ENCODE peak calls at places on chromosome 19, in six cellular contexts. One of them, this sample, is unnamed.

GRCh38 chr19:8473652-8474476 is 28.6 kb downstream of the PRAM1 start:
- DNase-seq in heart left ventricle: no peak
- DNase-seq in H1: no peak
- DNase-seq in testis: no peak
- DNase-seq in esophagus muscularis mucosa: no peak
- DNase-seq in right lobe of liver: no peak
- DNase-seq in this sample: no peak

GRCh38 chr19:38654478-38655079 is 7.1 kb downstream of the ACTN4 start:
- DNase-seq in right lobe of liver: no peak
- DNase-seq in heart left ventricle: no peak
- DNase-seq in esophagus muscularis mucosa: no peak
- DNase-seq in H1: no peak
- DNase-seq in testis: no peak
- DNase-seq in this sample: no peak

GRCh38 chr19:18588611-18589379 is at the start of gene REX1BD:
- DNase-seq in heart left ventricle: peak; percentile 94
- DNase-seq in testis: peak; percentile 85
- DNase-seq in H1: peak; percentile 93
- DNase-seq in right lobe of liver: peak; percentile 87
- DNase-seq in esophagus muscularis mucosa: peak; percentile 96
- DNase-seq in this sample: peak; percentile 76

GRCh38 chr19:18379803-18380747 is 5.9 kb upstream of the GDF15 start:
- DNase-seq in testis: peak; percentile 89
- DNase-seq in right lobe of liver: peak; percentile 98
- DNase-seq in esophagus muscularis mucosa: peak; percentile 97
- DNase-seq in heart left ventricle: peak; percentile 85
- DNase-seq in H1: no peak
- DNase-seq in this sample: peak; percentile 82

GRCh38 chr19:38395381-38396127 is 7.1 kb downstream of the SPRED3 start:
- DNase-seq in esophagus muscularis mucosa: no peak
- DNase-seq in testis: no peak
- DNase-seq in heart left ventricle: no peak
- DNase-seq in right lobe of liver: no peak
- DNase-seq in H1: no peak
- DNase-seq in this sample: no peak

GRCh38 chr19:38303517-38304351 is at the start of gene C19orf33:
- DNase-seq in testis: no peak
- DNase-seq in right lobe of liver: no peak
- DNase-seq in heart left ventricle: no peak
- DNase-seq in esophagus muscularis mucosa: no peak
- DNase-seq in H1: peak; percentile 69
- DNase-seq in this sample: no peak

GRCh38 chr19:47247308-47247990 is 8.9 kb upstream of the CCDC9 start:
- DNase-seq in esophagus muscularis mucosa: peak; percentile 96
- DNase-seq in testis: peak; percentile 86
- DNase-seq in right lobe of liver: peak; percentile 79
- DNase-seq in heart left ventricle: peak; percentile 89
- DNase-seq in H1: peak; percentile 92
- DNase-seq in this sample: peak; percentile 34

GRCh38 chr19:16051254-16052025 is 24.9 kb upstream of the TPM4 start:
- DNase-seq in right lobe of liver: no peak
- DNase-seq in testis: peak; percentile 57
- DNase-seq in H1: no peak
- DNase-seq in esophagus muscularis mucosa: no peak
- DNase-seq in heart left ventricle: no peak
- DNase-seq in this sample: no peak

GRCh38 chr19:19214892-19215291 is 3.1 kb downstream of the NCAN start:
- DNase-seq in esophagus muscularis mucosa: no peak
- DNase-seq in H1: peak; percentile 100
- DNase-seq in right lobe of liver: no peak
- DNase-seq in testis: peak; percentile 46
- DNase-seq in heart left ventricle: no peak
- DNase-seq in this sample: no peak

GRCh38 chr19:37817180-37817911 is 38.0 kb upstream of the ZNF573 start:
- DNase-seq in testis: peak; percentile 89
- DNase-seq in esophagus muscularis mucosa: peak; percentile 91
- DNase-seq in H1: peak; percentile 86
- DNase-seq in right lobe of liver: peak; percentile 61
- DNase-seq in heart left ventricle: peak; percentile 92
- DNase-seq in this sample: no peak

GRCh38 chr19:44740351-44740824 is 8.1 kb upstream of the BCL3 start:
- DNase-seq in esophagus muscularis mucosa: no peak
- DNase-seq in right lobe of liver: no peak
- DNase-seq in heart left ventricle: no peak
- DNase-seq in testis: no peak
- DNase-seq in H1: no peak
- DNase-seq in this sample: no peak
- TF ChIP-seq CTCF in esophagus muscularis mucosa: no peak
- TF ChIP-seq CTCF in right lobe of liver: no peak
- TF ChIP-seq CTCF in heart left ventricle: no peak
- TF ChIP-seq CTCF in testis: no peak
- TF ChIP-seq CTCF in H1: peak; percentile 14
- TF ChIP-seq CTCF in this sample: no peak

DNA sequence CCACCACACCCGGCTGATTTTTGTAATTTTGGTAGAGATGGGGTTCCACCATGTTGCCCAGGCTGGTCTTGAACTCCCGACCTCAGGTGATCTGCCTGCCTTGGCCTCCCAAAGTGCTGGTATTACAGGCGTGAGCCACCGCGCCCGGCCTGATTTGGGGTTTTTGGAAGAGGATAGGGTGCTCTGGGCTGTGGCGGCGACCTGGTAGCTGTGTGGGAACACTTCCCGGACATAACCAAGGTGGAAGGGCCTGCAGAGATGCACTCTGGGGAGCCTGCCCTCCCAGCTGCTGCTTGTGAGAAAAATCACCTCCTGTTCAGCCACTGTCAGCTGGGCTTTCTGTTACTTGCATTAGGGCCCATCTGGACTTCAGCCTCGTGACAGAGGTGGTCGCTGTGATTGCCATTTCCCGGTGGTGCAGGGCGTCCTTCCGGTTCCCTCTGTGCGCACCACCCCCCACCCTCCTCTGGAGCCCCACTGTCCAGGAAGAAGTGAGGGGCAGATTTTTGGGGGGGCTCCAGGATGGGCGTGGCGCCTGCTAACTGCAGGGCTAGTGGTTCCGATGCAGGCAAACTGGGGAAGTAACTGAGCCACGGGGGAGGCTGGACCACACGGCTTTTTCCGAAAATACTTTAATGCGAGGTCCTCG is 7.5 kb downstream of the IL4I1 start:
- DNase-seq in esophagus muscularis mucosa: no peak
- DNase-seq in right lobe of liver: no peak
- DNase-seq in heart left ventricle: peak; percentile 54
- DNase-seq in H1: no peak
- DNase-seq in testis: no peak
- DNase-seq in this sample: no peak
- TF ChIP-seq POLR2A in esophagus muscularis mucosa: no peak
- TF ChIP-seq POLR2A in right lobe of liver: no peak
- TF ChIP-seq POLR2A in heart left ventricle: no peak
- TF ChIP-seq POLR2A in H1: no peak
- TF ChIP-seq POLR2A in testis: no peak
- TF ChIP-seq POLR2A in this sample: no peak

GRCh38 chr19:56543776-56544175 is 5.0 kb downstream of the ZFP28 start:
- DNase-seq in H1: no peak
- DNase-seq in heart left ventricle: no peak
- DNase-seq in right lobe of liver: no peak
- DNase-seq in testis: no peak
- DNase-seq in esophagus muscularis mucosa: no peak
- DNase-seq in this sample: no peak

DNA sequence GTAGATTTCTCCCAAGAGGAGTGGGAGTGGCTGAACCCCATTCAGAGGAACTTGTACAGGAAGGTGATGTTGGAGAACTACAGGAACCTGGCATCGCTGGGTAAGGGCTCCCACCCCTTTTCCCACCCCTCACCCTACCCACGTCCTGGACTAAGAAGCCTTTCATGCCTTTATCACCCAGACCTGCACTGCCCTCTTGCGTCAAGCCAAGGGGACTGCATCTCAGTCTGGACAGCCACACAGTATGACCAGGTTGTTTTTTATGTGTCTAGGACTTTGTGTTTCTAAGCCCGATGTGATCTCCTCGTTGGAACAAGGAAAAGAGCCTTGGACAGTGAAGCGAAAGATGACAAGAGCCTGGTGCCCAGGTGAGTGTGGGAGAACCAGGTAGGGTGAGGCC is 8.8 kb downstream of the ZFP28 start:
- DNase-seq in esophagus muscularis mucosa: no peak
- DNase-seq in heart left ventricle: no peak
- DNase-seq in right lobe of liver: no peak
- DNase-seq in H1: peak; percentile 58
- DNase-seq in testis: no peak
- DNase-seq in this sample: no peak
- TF ChIP-seq CTCF in esophagus muscularis mucosa: no peak
- TF ChIP-seq CTCF in heart left ventricle: no peak
- TF ChIP-seq CTCF in right lobe of liver: no peak
- TF ChIP-seq CTCF in H1: peak; percentile 76
- TF ChIP-seq CTCF in testis: no peak
- TF ChIP-seq CTCF in this sample: no peak

DNA sequence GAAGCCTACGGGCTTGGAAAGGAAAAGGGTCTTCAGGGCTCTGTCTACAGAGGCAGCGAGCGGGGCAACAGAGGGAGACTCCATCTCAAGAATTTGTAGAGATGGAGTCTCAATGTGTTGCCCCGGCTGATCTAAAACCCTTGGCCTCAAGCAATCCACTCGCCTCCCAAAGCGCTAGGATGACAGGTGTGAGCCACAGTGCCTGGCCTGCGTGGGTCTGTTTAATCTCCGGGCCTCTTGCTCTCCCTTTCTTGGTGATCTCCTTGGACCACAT is 8.1 kb downstream of the RPS9 start:
- DNase-seq in esophagus muscularis mucosa: no peak
- DNase-seq in H1: no peak
- DNase-seq in right lobe of liver: no peak
- DNase-seq in testis: no peak
- DNase-seq in heart left ventricle: no peak
- DNase-seq in this sample: no peak
- TF ChIP-seq POLR2A in esophagus muscularis mucosa: no peak
- TF ChIP-seq POLR2A in H1: no peak
- TF ChIP-seq POLR2A in right lobe of liver: no peak
- TF ChIP-seq POLR2A in testis: no peak
- TF ChIP-seq POLR2A in heart left ventricle: no peak
- TF ChIP-seq POLR2A in this sample: no peak

GRCh38 chr19:5064896-5065295 is 96.0 kb downstream of the KDM4B start:
- DNase-seq in heart left ventricle: no peak
- DNase-seq in right lobe of liver: no peak
- DNase-seq in testis: no peak
- DNase-seq in esophagus muscularis mucosa: no peak
- DNase-seq in H1: no peak
- DNase-seq in this sample: no peak

GRCh38 chr19:5060591-5061339 is 91.9 kb downstream of the KDM4B start:
- DNase-seq in H1: no peak
- DNase-seq in esophagus muscularis mucosa: no peak
- DNase-seq in heart left ventricle: no peak
- DNase-seq in testis: no peak
- DNase-seq in right lobe of liver: no peak
- DNase-seq in this sample: peak; percentile 92

GRCh38 chr19:5062195-5062594 is 93.3 kb downstream of the KDM4B start:
- DNase-seq in right lobe of liver: no peak
- DNase-seq in testis: no peak
- DNase-seq in esophagus muscularis mucosa: no peak
- DNase-seq in heart left ventricle: no peak
- DNase-seq in H1: no peak
- DNase-seq in this sample: no peak

GRCh38 chr19:5063873-5064645 is 95.1 kb downstream of the KDM4B start:
- DNase-seq in esophagus muscularis mucosa: no peak
- DNase-seq in H1: no peak
- DNase-seq in right lobe of liver: no peak
- DNase-seq in testis: no peak
- DNase-seq in heart left ventricle: no peak
- DNase-seq in this sample: no peak

GRCh38 chr19:5062799-5063198 is 93.9 kb downstream of the KDM4B start:
- DNase-seq in testis: no peak
- DNase-seq in esophagus muscularis mucosa: no peak
- DNase-seq in H1: no peak
- DNase-seq in right lobe of liver: no peak
- DNase-seq in heart left ventricle: no peak
- DNase-seq in this sample: no peak
- TF ChIP-seq CTCF in testis: no peak
- TF ChIP-seq CTCF in esophagus muscularis mucosa: no peak
- TF ChIP-seq CTCF in H1: no peak
- TF ChIP-seq CTCF in right lobe of liver: no peak
- TF ChIP-seq CTCF in heart left ventricle: no peak
- TF ChIP-seq CTCF in this sample: no peak

GRCh38 chr19:49665301-49666119 is at the start of the genes BCL2L12 and IRF3:
- DNase-seq in esophagus muscularis mucosa: peak; percentile 99
- DNase-seq in right lobe of liver: peak; percentile 98
- DNase-seq in heart left ventricle: peak; percentile 98
- DNase-seq in testis: peak; percentile 97
- DNase-seq in H1: peak; percentile 98
- DNase-seq in this sample: peak; percentile 94

GRCh38 chr19:49663224-49663623 is 2.4 kb downstream of the IRF3 start:
- DNase-seq in testis: no peak
- DNase-seq in H1: no peak
- DNase-seq in heart left ventricle: no peak
- DNase-seq in esophagus muscularis mucosa: no peak
- DNase-seq in right lobe of liver: no peak
- DNase-seq in this sample: no peak

GRCh38 chr19:49666120-49666444 is 349 bp downstream of the BCL2L12 start:
- DNase-seq in H1: no peak
- DNase-seq in right lobe of liver: no peak
- DNase-seq in testis: no peak
- DNase-seq in esophagus muscularis mucosa: no peak
- DNase-seq in heart left ventricle: no peak
- DNase-seq in this sample: no peak

GRCh38 chr19:49662011-49662410 is 3.6 kb downstream of the IRF3 start:
- DNase-seq in H1: no peak
- DNase-seq in testis: no peak
- DNase-seq in right lobe of liver: no peak
- DNase-seq in heart left ventricle: no peak
- DNase-seq in esophagus muscularis mucosa: no peak
- DNase-seq in this sample: no peak

DNA sequence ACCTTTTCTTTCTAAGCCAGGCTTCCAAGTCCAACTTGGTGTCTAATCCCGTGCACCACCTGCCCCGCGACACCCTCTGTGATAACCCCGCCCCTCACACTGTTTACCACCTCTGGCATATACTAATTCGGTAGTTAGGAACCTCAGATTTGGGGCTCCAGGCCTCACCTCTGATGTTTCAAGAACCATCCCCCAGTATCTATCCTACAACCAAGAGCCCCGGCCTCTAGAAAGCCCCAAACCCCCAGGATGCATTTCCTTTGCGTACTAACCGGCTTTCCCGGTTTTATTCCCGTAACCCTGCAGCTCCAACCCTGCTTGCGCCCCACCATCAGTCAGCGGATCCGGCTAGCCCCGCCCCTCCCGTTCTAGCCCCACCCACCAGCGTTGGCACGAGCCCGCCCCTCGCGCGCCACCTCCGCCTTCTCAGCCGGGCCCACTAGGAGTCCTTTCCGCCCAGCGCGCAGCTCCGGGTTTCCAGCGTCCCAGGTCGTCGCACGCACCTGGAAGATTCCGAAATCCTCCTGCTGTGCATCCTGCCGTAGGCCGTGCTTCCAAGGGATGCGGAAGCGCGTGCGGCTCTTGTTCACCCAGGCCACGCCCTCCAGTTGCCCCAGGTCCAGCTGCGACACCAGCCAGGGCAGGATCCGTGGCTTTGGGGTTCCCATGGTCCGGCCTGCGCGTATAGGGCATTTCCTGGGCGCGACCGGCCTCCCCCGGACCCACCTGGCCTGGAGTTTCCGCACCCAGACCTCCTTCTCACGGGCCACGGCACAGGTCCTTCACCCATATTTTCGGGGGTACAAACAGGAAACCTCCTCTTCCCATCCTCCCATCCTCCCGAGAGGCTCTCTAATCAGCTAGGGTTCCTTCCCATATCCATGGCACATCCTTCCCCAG is 1.2 kb downstream of the IRF3 start:
- DNase-seq in esophagus muscularis mucosa: peak; percentile 97
- DNase-seq in right lobe of liver: peak; percentile 94
- DNase-seq in testis: peak; percentile 93
- DNase-seq in H1: peak; percentile 96
- DNase-seq in heart left ventricle: peak; percentile 94
- DNase-seq in this sample: peak; percentile 75
- TF ChIP-seq POLR2A in esophagus muscularis mucosa: no peak
- TF ChIP-seq POLR2A in right lobe of liver: peak; percentile 61
- TF ChIP-seq POLR2A in testis: no peak
- TF ChIP-seq POLR2A in H1: peak; percentile 51
- TF ChIP-seq POLR2A in heart left ventricle: no peak
- TF ChIP-seq POLR2A in this sample: peak; percentile 52

This sample was measured in gastrocnemius medialis.